ENCODE peak calls at places on chromosomes 13 and 19, in eight cellular contexts. W is MCF 10A; Y is adrenal gland; K is HL-60; D is T-cell; H is posterior cingulate gyrus; A is effector memory CD4-positive, alpha-beta T cell; I is CD4-positive, alpha-beta T cell. X is an unnamed sample.

GRCh38 chr19:19165396-19165795 is 4.7 kb downstream of the MEF2B start:
- DNase-seq in W (no peak), Y (no peak), K (no peak), D (no peak), H (no peak), A (no peak), I (no peak), X (no peak)

GRCh38 chr13:91126806-91127205 is 220.7 kb upstream of the MIR17HG start:
- DNase-seq in W (peak; percentile 23), Y (no peak), K (no peak), D (no peak), H (no peak), A (no peak), I (no peak), X (no peak)

GRCh38 chr13:98365291-98365690 is 188.2 kb upstream of the RNF113B start:
- DNase-seq in W (no peak), Y (no peak), K (no peak), D (no peak), H (no peak), A (no peak), I (no peak), X (no peak)

GRCh38 chr13:43042410-43042921 is 19.1 kb downstream of the DNAJC15 start:
- DNase-seq in W (no peak), Y (no peak), K (no peak), D (no peak), H (no peak), A (no peak), I (no peak), X (no peak)

GRCh38 chr13:99926014-99926731 is 45.4 kb downstream of the ZIC5 start:
- DNase-seq in W (no peak), Y (peak; percentile 28), K (no peak), D (no peak), H (peak; percentile 83), A (no peak), I (no peak), X (no peak)

GRCh38 chr13:25933520-25933919 is 118.3 kb downstream of the SHISA2 start:
- DNase-seq in W (no peak), Y (no peak), K (no peak), D (no peak), H (no peak), A (no peak), I (no peak), X (no peak)

GRCh38 chr19:47094557-47095517 is 18.7 kb downstream of the ZC3H4 start:
- DNase-seq in W (no peak), Y (no peak), K (peak; percentile 78), D (no peak), H (no peak), A (no peak), I (peak; percentile 14), X (no peak)

GRCh38 chr19:42291437-42291815 is 10.5 kb upstream of the PRR19 start:
- DNase-seq in W (no peak), Y (no peak), K (no peak), D (no peak), H (peak; percentile 84), A (no peak), I (no peak), X (no peak)

GRCh38 chr13:89468081-89468480 is 1796.9 kb downstream of the SLITRK5 start:
- DNase-seq in W (no peak), Y (no peak), K (no peak), D (no peak), H (no peak), A (no peak), I (no peak), X (no peak)

GRCh38 chr13:104436555-104436954 is 1370.3 kb upstream of the SLC10A2 start:
- DNase-seq in W (no peak), Y (no peak), K (no peak), D (no peak), H (no peak), A (no peak), I (no peak), X (no peak)

GRCh38 chr13:22735381-22735995 is 445.3 kb upstream of the SGCG start:
- DNase-seq in W (no peak), Y (peak; percentile 61), K (no peak), D (no peak), H (no peak), A (no peak), I (no peak), X (no peak)

GRCh38 chr13:26819067-26819466 is 58.5 kb upstream of the GPR12 start:
- DNase-seq in W (no peak), Y (no peak), K (no peak), D (no peak), H (peak; percentile 89), A (no peak), I (no peak), X (no peak)

GRCh38 chr13:95679722-95680121 is 2.8 kb downstream of the DNAJC3 start:
- DNase-seq in W (no peak), Y (no peak), K (no peak), D (no peak), H (no peak), A (no peak), I (no peak), X (no peak)

GRCh38 chr13:51181752-51182383 is 40.3 kb upstream of the FAM124A start:
- DNase-seq in W (no peak), Y (no peak), K (no peak), D (no peak), H (no peak), A (no peak), I (no peak), X (no peak)

GRCh38 chr19:48750771-48751504 is 1.5 kb downstream of the FUT1 start:
- DNase-seq in W (no peak), Y (no peak), K (peak; percentile 25), D (no peak), H (peak; percentile 64), A (no peak), I (no peak), X (no peak)

GRCh38 chr19:4130635-4131438 is 6.9 kb upstream of the MAP2K2 start:
- DNase-seq in W (peak; percentile 78), Y (no peak), K (no peak), D (no peak), H (no peak), A (no peak), I (no peak), X (no peak)

GRCh38 chr13:23656637-23657036 is 86.4 kb downstream of the TNFRSF19 start:
- DNase-seq in W (no peak), Y (no peak), K (peak; percentile 75), D (no peak), H (no peak), A (no peak), I (no peak), X (no peak)

GRCh38 chr19:30625947-30626346 is 253.8 kb downstream of the ZNF536 start:
- DNase-seq in W (no peak), Y (no peak), K (no peak), D (no peak), H (no peak), A (no peak), I (no peak), X (no peak)

GRCh38 chr19:10537668-10538067 is 6.0 kb upstream of the ATG4D start:
- DNase-seq in W (no peak), Y (no peak), K (no peak), D (no peak), H (no peak), A (no peak), I (no peak), X (no peak)

GRCh38 chr19:8387688-8388611 is 2.2 kb upstream of the RAB11B start:
- DNase-seq in W (no peak), Y (no peak), K (no peak), D (no peak), H (peak; percentile 50), A (no peak), I (no peak), X (no peak)

GRCh38 chr13:112583592-112584277 is 4.2 kb downstream of the TUBGCP3 start:
- DNase-seq in W (no peak), Y (peak; percentile 52), K (peak; percentile 100), D (no peak), H (no peak), A (no peak), I (no peak), X (no peak)

GRCh38 chr19:2841858-2842574 is 741 bp downstream of the ZNF555 start:
- DNase-seq in W (no peak), Y (no peak), K (no peak), D (no peak), H (peak; percentile 78), A (no peak), I (no peak), X (no peak)

GRCh38 chr13:113758651-113759524 is at the start of gene TMEM255B:
- DNase-seq in W (peak; percentile 70), Y (peak; percentile 79), K (peak; percentile 95), D (peak; percentile 48), H (peak; percentile 95), A (peak; percentile 44), I (peak; percentile 72), X (peak; percentile 58)

GRCh38 chr13:31968473-31968872 is 63.1 kb upstream of the FRY start:
- DNase-seq in W (no peak), Y (peak; percentile 27), K (peak; percentile 93), D (no peak), H (no peak), A (no peak), I (no peak), X (no peak)

GRCh38 chr13:54536112-54536511 is 1507.5 kb downstream of the OLFM4 start:
- DNase-seq in W (peak; percentile 18), Y (no peak), K (no peak), D (no peak), H (no peak), A (no peak), I (no peak), X (no peak)